ENCODE peak calls at places on chromosomes 7 and 10, in eight cellular contexts. T is heart left ventricle, S is AG09319, R is AG10803, A is GM20000, G is SK-N-SH, W is neural crest cell, L is cardiac fibroblast. J is an unnamed sample.

GRCh38 chr10:22978287-22978686 is 50.4 kb downstream of the ARMC3 start:
- DNase-seq in T (no peak), S (no peak), R (no peak), A (no peak), G (no peak), W (no peak), L (no peak), J (no peak)

GRCh38 chr7:100568936-100569844 is 4.5 kb downstream of the SAP25 start:
- DNase-seq in T (no peak), S (no peak), R (no peak), A (peak), G (peak), W (peak), L (peak), J (peak)

GRCh38 chr10:4812041-4812440 is 14.0 kb upstream of the AKR1E2 start:
- DNase-seq in T (no peak), S (no peak), R (peak), A (no peak), G (no peak), W (no peak), L (no peak), J (no peak)

GRCh38 chr10:111277685-111278084 is 200.9 kb downstream of the ADRA2A start:
- DNase-seq in T (no peak), S (no peak), R (no peak), A (no peak), G (no peak), W (no peak), L (no peak), J (no peak)

GRCh38 chr7:155529346-155529745 is 17.0 kb downstream of the CNPY1 start:
- DNase-seq in T (no peak), S (no peak), R (no peak), A (no peak), G (no peak), W (no peak), L (no peak), J (no peak)

GRCh38 chr7:77553123-77553522 is 16.0 kb downstream of the PTPN12 start:
- DNase-seq in T (no peak), S (no peak), R (no peak), A (no peak), G (no peak), W (no peak), L (no peak), J (no peak)

GRCh38 chr7:106313456-106313891 is 28.7 kb upstream of the NAMPT start:
- DNase-seq in T (no peak), S (no peak), R (peak), A (no peak), G (no peak), W (no peak), L (peak), J (peak)

GRCh38 chr7:12493407-12493806 is 77.1 kb upstream of the SCIN start:
- DNase-seq in T (no peak), S (no peak), R (no peak), A (no peak), G (no peak), W (no peak), L (peak), J (no peak)

GRCh38 chr7:104956753-104957450 is 57.1 kb upstream of the KMT2E start:
- DNase-seq in T (no peak), S (no peak), R (peak), A (peak), G (no peak), W (no peak), L (peak), J (peak)

GRCh38 chr10:125389648-125390047 is 229.3 kb upstream of the CTBP2 start:
- DNase-seq in T (no peak), S (no peak), R (no peak), A (no peak), G (no peak), W (no peak), L (no peak), J (no peak)

GRCh38 chr7:158384746-158385145 is 202.9 kb downstream of the PTPRN2 start:
- DNase-seq in T (no peak), S (no peak), R (no peak), A (no peak), G (no peak), W (no peak), L (no peak), J (no peak)

GRCh38 chr7:47453093-47454056 is 128.5 kb downstream of the TNS3 start:
- DNase-seq in T (peak), S (peak), R (peak), A (peak), G (no peak), W (no peak), L (peak), J (no peak)

GRCh38 chr7:120988591-120989299 is at the start of gene CPED1:
- DNase-seq in T (peak), S (peak), R (peak), A (peak), G (peak), W (peak), L (peak), J (peak)

GRCh38 chr10:86372119-86372784 is 5.7 kb upstream of the GRID1 start:
- DNase-seq in T (no peak), S (no peak), R (no peak), A (no peak), G (no peak), W (no peak), L (no peak), J (no peak)

GRCh38 chr7:143407296-143408246 is 1.1 kb downstream of the EPHA1 start:
- DNase-seq in T (no peak), S (no peak), R (no peak), A (peak), G (no peak), W (no peak), L (no peak), J (peak)

GRCh38 chr10:131891196-131891928 is 9.4 kb upstream of the PPP2R2D start:
- DNase-seq in T (no peak), S (no peak), R (no peak), A (no peak), G (peak), W (peak), L (no peak), J (no peak)

GRCh38 chr7:127393370-127394058 is 1.0 kb upstream of the ZNF800 start:
- DNase-seq in T (peak), S (no peak), R (peak), A (no peak), G (peak), W (no peak), L (no peak), J (no peak)

GRCh38 chr10:101301111-101301731 is 52.7 kb upstream of the BTRC start:
- DNase-seq in T (peak), S (peak), R (peak), A (peak), G (no peak), W (no peak), L (peak), J (peak)

GRCh38 chr10:115985696-115986095 is 287.3 kb downstream of the GFRA1 start:
- DNase-seq in T (no peak), S (no peak), R (no peak), A (no peak), G (no peak), W (no peak), L (peak), J (no peak)

GRCh38 chr7:82444220-82445049 is 858 bp upstream of the CACNA2D1 start:
- DNase-seq in T (no peak), S (no peak), R (no peak), A (no peak), G (no peak), W (peak), L (no peak), J (no peak)

GRCh38 chr10:88525371-88526079 is 57.6 kb downstream of the RNLS start:
- DNase-seq in T (no peak), S (no peak), R (peak), A (no peak), G (no peak), W (no peak), L (peak), J (no peak)

GRCh38 chr10:118551535-118552100 is 43.8 kb downstream of the PRLHR start:
- DNase-seq in T (no peak), S (no peak), R (no peak), A (no peak), G (no peak), W (no peak), L (no peak), J (no peak)

GRCh38 chr10:96043895-96044580 is 655 bp downstream of the CCNJ start:
- DNase-seq in T (peak), S (no peak), R (peak), A (peak), G (peak), W (peak), L (peak), J (peak)

GRCh38 chr10:96044686-96045085 is 1.3 kb downstream of the CCNJ start:
- DNase-seq in T (no peak), S (no peak), R (peak), A (no peak), G (no peak), W (no peak), L (peak), J (no peak)

GRCh38 chr10:96041146-96041545 is 2.2 kb upstream of the CCNJ start:
- DNase-seq in T (no peak), S (no peak), R (no peak), A (no peak), G (no peak), W (no peak), L (no peak), J (no peak)

GRCh38 chr10:96046546-96046945 is 3.2 kb downstream of the CCNJ start:
- DNase-seq in T (no peak), S (no peak), R (no peak), A (no peak), G (no peak), W (no peak), L (no peak), J (no peak)

GRCh38 chr10:96043157-96043894 is at the start of gene CCNJ:
- DNase-seq in T (peak), S (peak), R (peak), A (peak), G (peak), W (peak), L (peak), J (peak)
- TF ChIP-seq CTCF in T (no peak), S (no peak), R (no peak), A (no peak), G (no peak), W (peak), L (no peak), J (no peak)

GRCh38 chr10:75234017-75234682 is 1.6 kb downstream of the COMTD1 start:
- DNase-seq in T (peak), S (peak), R (peak), A (peak), G (peak), W (peak), L (peak), J (peak)

GRCh38 chr10:75233444-75234016 is 2.2 kb downstream of the COMTD1 start:
- DNase-seq in T (no peak), S (no peak), R (no peak), A (no peak), G (peak), W (no peak), L (no peak), J (no peak)

GRCh38 chr10:75235375-75236177 is at the start of gene COMTD1:
- DNase-seq in T (peak), S (peak), R (peak), A (peak), G (peak), W (peak), L (peak), J (peak)

GRCh38 chr10:75236178-75236825 is 545 bp upstream of the COMTD1 start:
- DNase-seq in T (no peak), S (no peak), R (no peak), A (no peak), G (no peak), W (no peak), L (no peak), J (no peak)

GRCh38 chr10:75234683-75235374 is 928 bp downstream of the COMTD1 start:
- DNase-seq in T (no peak), S (no peak), R (no peak), A (no peak), G (peak), W (peak), L (no peak), J (no peak)
- TF ChIP-seq CTCF in T (no peak), S (no peak), R (no peak), A (peak), G (no peak), W (peak), L (no peak), J (no peak)

GRCh38 chr10:61142987-61143386 is 199.0 kb upstream of the RHOBTB1 start:
- DNase-seq in T (no peak), S (no peak), R (no peak), A (no peak), G (no peak), W (no peak), L (no peak), J (no peak)
- TF ChIP-seq CTCF in T (no peak), S (no peak), R (no peak), A (no peak), G (peak), W (peak), L (no peak), J (no peak)

DNA sequence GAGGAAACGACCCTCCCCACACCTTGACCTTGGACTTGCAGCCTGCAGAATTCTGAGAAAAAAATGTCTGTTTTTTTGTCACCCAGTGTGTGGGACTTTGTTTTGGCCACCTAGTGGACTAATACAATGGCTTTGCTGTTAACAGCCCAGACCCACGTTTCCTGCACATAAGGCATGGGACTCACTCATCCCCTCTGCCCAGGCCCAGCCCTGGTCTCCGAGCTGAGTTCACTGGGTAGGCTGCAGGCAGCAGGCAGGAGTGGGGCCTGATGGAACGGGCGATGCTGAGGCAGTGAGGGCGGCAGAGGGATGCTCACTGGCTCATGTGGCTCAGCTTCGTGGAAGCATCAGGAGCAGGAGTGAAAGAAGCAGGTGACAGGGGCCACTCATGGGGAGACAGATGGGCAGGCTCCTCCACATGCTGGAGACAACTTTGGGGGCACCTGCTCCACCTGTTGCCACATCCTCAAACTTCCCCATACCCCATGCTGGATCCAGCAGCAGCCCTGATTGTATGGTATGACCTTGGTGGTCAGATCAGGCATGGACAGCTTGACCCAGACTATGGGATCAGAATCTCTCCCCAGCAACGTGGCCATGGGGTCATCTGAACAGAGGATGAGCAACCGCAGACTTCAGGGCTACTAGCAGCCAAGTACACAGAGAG is 65.8 kb upstream of the ANTXRL start:
- DNase-seq in T (no peak), S (no peak), R (no peak), A (no peak), G (no peak), W (no peak), L (no peak), J (no peak)
- TF ChIP-seq CTCF in T (no peak), S (no peak), R (no peak), A (no peak), G (peak), W (peak), L (peak), J (no peak)

DNA sequence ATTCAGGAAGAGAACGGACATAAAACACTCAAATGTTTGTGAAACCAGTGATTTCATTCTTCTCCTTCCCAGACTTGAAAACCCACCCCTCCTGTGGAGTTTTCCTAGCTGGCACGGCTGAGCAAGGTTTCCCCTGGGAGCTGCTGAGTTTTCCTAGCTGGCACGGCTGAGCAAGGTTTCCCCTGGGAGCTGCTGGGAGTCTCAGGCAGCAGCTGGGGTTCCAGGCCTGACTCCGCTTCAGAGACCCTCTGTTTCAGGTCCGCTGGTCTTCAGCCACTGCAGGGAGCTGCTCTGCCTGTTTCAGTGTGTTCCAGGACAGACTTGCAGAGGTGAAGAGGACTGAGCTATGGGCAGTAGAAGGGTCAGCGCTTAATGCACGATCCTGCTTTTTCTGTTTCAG is 104.9 kb downstream of the XRCC2 start:
- DNase-seq in T (no peak), S (no peak), R (no peak), A (no peak), G (no peak), W (no peak), L (no peak), J (no peak)
- TF ChIP-seq CTCF in T (no peak), S (no peak), R (no peak), A (no peak), G (no peak), W (no peak), L (no peak), J (no peak)

DNA sequence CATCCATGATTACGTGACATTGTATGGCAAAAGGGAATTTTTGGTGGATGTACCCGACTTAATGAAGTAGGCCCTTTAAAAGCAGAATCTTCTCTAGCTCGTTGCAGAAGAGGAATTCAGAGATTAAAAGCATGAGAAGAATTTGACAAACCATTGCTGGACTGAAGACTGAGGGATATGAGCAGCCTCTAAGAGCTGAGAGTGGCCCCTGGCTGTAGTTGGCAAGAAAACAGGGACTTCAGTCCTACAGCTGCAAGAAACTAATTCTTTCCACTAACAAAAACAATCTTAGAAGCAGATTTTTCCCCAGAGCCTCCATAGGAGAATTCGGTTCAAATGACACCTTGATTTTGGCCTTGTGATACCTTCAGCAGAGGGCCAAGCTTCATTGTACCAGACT is 34.1 kb downstream of the MACC1 start:
- DNase-seq in T (no peak), S (no peak), R (peak), A (no peak), G (no peak), W (no peak), L (no peak), J (no peak)
- TF ChIP-seq CTCF in T (no peak), S (no peak), R (no peak), A (no peak), G (no peak), W (no peak), L (no peak), J (no peak)

DNA sequence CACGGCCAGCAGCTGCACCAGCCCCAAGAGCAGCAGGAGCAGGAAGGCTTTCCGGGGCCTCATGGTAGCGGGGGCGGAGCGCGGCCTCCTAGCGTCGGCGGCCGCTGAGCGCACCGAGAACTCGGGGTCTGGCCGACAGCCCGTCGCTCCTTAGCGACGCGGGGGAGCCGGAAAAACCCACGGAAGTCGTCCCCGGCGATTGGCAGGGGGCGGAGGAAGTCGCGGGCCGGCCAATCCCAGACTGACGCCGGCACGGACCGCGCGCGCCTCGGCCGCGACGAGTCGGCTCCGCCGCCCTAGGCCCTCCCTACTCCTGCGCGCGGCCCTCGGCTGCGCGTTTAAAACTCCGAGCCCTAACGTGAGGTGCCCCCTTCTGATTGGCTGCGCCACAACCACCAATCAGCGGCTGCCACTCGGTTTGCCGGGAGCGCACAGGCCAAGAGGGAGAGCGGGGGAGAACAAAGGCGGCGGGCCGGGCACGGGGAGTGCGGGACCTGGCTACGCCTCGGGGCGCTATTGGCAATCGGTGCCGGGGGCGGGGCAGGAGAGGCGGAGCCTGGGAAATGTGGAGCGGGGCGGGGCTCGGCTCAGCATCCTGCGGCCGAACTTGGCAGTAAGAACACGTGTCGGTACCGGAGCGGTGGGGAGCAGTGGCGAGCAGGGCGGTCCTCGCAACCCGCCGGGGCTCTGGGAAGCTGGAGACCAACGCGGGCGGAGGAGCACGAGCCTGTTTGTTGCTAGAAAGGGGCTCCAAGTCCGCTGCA is at the start of gene PDIA4:
- DNase-seq in T (peak), S (peak), R (peak), A (peak), G (peak), W (peak), L (peak), J (peak)
- TF ChIP-seq CTCF in T (peak), S (no peak), R (peak), A (no peak), G (peak), W (peak), L (peak), J (no peak)

DNA sequence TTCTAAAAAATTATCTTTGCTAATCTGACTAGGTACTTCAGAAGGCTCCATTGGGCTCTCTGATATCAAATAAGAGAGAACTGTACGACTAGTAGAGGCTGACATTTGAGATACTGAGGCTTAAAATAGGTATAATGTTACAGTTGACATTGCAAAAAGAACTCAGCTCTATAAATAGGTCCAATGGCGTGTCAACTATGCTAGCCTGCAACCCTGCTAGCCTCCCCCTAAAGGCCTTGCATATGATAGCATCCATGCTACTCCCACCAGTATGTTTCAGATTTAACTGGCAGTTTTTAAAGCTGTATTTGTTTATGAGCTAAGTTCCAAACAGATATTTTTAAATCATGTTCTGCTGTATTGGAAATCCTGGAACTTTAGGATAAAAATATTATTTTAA is at the start of gene PPP1R3A:
- DNase-seq in T (peak), S (no peak), R (no peak), A (no peak), G (no peak), W (no peak), L (no peak), J (no peak)
- TF ChIP-seq CTCF in T (no peak), S (no peak), R (no peak), A (no peak), G (peak), W (no peak), L (no peak), J (no peak)

GRCh38 chr10:48764486-48764885 is 79.8 kb downstream of the WDFY4 start:
- DNase-seq in T (no peak), S (no peak), R (no peak), A (no peak), G (no peak), W (no peak), L (no peak), J (no peak)
- TF ChIP-seq CTCF in T (no peak), S (no peak), R (no peak), A (no peak), G (no peak), W (no peak), L (no peak), J (no peak)